ENCODE peak calls at places on chromosomes 4 and X, in six cellular contexts. X is activated CD4-positive, alpha-beta T cell treated with anti-CD3 and anti-CD28 coated beads, Interleukin-2, amount 10 ng/mL, durations not matched to agents 7 days and 5 days; D is upper lobe of right lung; B is GOT3; J is stimulated activated CD4-positive, alpha-beta T cell treated with anti-CD3 and anti-CD28 coated beads, Interleukin-2, amount 100 ng/mL, for 24 hours; Y is AG09319. M is an unnamed sample.

GRCh38 chrX:5726246-5726645 is 502.4 kb downstream of the NLGN4X start:
- DNase-seq in X (no peak), D (no peak), B (no peak), J (no peak), Y (no peak), M (no peak)

GRCh38 chrX:102837843-102838242 is 99.2 kb upstream of the RAB40AL start:
- DNase-seq in X (no peak), D (no peak), B (no peak), J (no peak), Y (no peak), M (no peak)

GRCh38 chr4:6959261-6959660 is 49.6 kb downstream of the TBC1D14 start:
- DNase-seq in X (no peak), D (no peak), B (no peak), J (no peak), Y (no peak), M (no peak)

GRCh38 chr4:105483840-105484239 is 10.0 kb upstream of the PPA2 start:
- DNase-seq in X (no peak), D (no peak), B (no peak), J (no peak), Y (no peak), M (no peak)

GRCh38 chrX:70013483-70014222 is 36.1 kb downstream of the AWAT2 start:
- DNase-seq in X (no peak), D (no peak), B (no peak), J (no peak), Y (no peak), M (no peak)

GRCh38 chrX:73447311-73447794 is 500 bp downstream of the CDX4 start:
- DNase-seq in X (no peak), D (no peak), B (no peak), J (no peak), Y (no peak), M (no peak)

GRCh38 chr4:152165146-152165545 is 370.7 kb downstream of the FBXW7 start:
- DNase-seq in X (no peak), D (no peak), B (no peak), J (no peak), Y (no peak), M (no peak)

GRCh38 chr4:37889849-37890500 is 909 bp upstream of the TBC1D1 start:
- DNase-seq in X (no peak), D (no peak), B (no peak), J (no peak), Y (no peak), M (no peak)

GRCh38 chr4:182478475-182478874 is 235.3 kb downstream of the TENM3 start:
- DNase-seq in X (no peak), D (no peak), B (no peak), J (no peak), Y (no peak), M (no peak)

GRCh38 chr4:36081185-36081584 is 163.1 kb downstream of the ARAP2 start:
- DNase-seq in X (no peak), D (no peak), B (no peak), J (no peak), Y (no peak), M (no peak)

GRCh38 chrX:72381439-72382198 is 75.9 kb upstream of the CITED1 start:
- DNase-seq in X (no peak), D (no peak), B (no peak), J (no peak), Y (no peak), M (no peak)

GRCh38 chrX:41238543-41238942 is 95.4 kb upstream of the DDX3X start:
- DNase-seq in X (no peak), D (no peak), B (no peak), J (no peak), Y (no peak), M (no peak)

GRCh38 chr4:173056708-173057107 is 111.9 kb upstream of the GALNT7 start:
- DNase-seq in X (no peak), D (no peak), B (no peak), J (no peak), Y (no peak), M (no peak)

GRCh38 chr4:125368161-125368560 is 53.4 kb downstream of the FAT4 start:
- DNase-seq in X (no peak), D (no peak), B (no peak), J (no peak), Y (no peak), M (no peak)

GRCh38 chr4:28966982-28967381 is 1753.2 kb upstream of the PCDH7 start:
- DNase-seq in X (no peak), D (no peak), B (no peak), J (no peak), Y (no peak), M (no peak)

GRCh38 chr4:143585548-143585947 is 72.0 kb downstream of the SMARCA5 start:
- DNase-seq in X (no peak), D (no peak), B (no peak), J (no peak), Y (no peak), M (no peak)

GRCh38 chrX:56765816-56766553 is 36.9 kb downstream of the NBDY start:
- DNase-seq in X (peak), D (peak), B (no peak), J (no peak), Y (no peak), M (no peak)

GRCh38 chr4:26051278-26051677 is 137.3 kb downstream of the SMIM20 start:
- DNase-seq in X (no peak), D (no peak), B (no peak), J (no peak), Y (no peak), M (no peak)

GRCh38 chr4:16077786-16078185 is 6.0 kb downstream of the PROM1 start:
- DNase-seq in X (no peak), D (no peak), B (no peak), J (no peak), Y (no peak), M (no peak)

M was measured in activated naive CD4-positive, alpha-beta T cell treated with anti-CD3 and anti-CD28 coated beads, Interleukin-2, amount 50 U/mL, for 16 hours.